ENCODE peak calls at places on chromosomes 4 and X, in four cellular contexts. N is A549, O is K562, K is HepG2. F is an unnamed sample.

GRCh38 chr4:41155194-41155830 is 59.0 kb downstream of the APBB2 start:
- DNase-seq in K (no peak), N (no peak), O (no peak), F (no peak)

GRCh38 chr4:185204238-185204910 is 574 bp upstream of the CFAP97 start:
- DNase-seq in O (no peak), K (no peak), N (peak; percentile 18), F (no peak)

GRCh38 chrX:74242050-74242449 is 61.9 kb upstream of the ZCCHC13 start:
- DNase-seq in O (no peak), N (peak; percentile 18), K (peak; percentile 89), F (no peak)

GRCh38 chr4:110183643-110184042 is 14.8 kb downstream of the ELOVL6 start:
- DNase-seq in O (no peak), K (no peak), N (no peak), F (no peak)

GRCh38 chr4:6032249-6033244 is 14.3 kb upstream of the C4orf50 start:
- DNase-seq in N (peak; percentile 48), K (no peak), O (no peak), F (no peak)

GRCh38 chr4:177802149-177802548 is 359.9 kb upstream of the AGA start:
- DNase-seq in K (no peak), O (no peak), N (no peak), F (no peak)

GRCh38 chr4:128635141-128635911 is 174.2 kb upstream of the JADE1 start:
- DNase-seq in N (peak; percentile 98), O (peak; percentile 39), K (peak; percentile 15), F (no peak)

GRCh38 chr4:38985363-38986065 is 46.7 kb downstream of the TMEM156 start:
- DNase-seq in N (no peak), O (no peak), K (no peak), F (no peak)

DNA sequence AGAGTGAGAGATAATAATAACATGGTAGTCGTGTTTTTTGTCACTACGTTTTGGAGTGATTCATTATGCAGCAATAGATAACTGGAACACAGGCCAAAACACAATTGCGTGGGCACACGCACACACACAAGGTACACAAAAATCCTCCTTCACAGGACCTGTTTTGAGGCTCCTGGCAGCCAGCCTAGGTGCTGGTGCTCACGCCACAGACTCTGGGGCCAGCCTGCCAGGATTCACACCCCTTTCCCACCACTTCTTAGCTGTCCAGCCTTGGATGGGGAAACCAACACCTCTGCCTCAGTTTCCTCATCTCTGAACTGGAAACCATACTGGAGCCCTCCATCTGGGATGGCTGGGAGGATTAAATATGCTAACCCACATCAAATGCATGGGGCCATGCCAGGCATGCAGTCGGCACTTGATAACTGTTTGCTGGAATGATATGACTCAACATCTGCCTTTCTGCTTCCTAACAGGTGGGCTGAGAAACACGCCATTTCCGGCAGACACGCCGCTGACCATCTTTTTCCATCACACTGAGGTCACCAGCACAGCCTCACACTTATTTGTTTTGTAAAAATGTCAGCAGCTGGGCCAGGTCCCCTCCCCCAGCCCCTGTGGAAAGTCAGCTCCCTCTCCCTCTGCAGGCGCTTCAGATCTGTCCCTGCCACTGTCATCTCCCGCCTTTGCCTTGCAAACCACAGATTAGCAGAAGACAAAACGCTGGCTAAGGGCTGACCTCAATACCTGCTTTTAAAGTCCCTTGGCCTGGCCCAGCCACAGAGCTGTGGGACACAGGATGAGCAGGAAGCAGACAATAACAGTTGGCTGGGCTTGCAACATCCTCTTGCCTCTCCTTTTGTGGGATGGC is 237.5 kb downstream of the BCOR start:
- DNase-seq in K (no peak), O (peak; percentile 48), N (peak; percentile 65), F (peak; percentile 89)
- TF ChIP-seq CHD2 in K (no peak), O (no peak), N (no peak), F (peak; percentile 80)

DNA sequence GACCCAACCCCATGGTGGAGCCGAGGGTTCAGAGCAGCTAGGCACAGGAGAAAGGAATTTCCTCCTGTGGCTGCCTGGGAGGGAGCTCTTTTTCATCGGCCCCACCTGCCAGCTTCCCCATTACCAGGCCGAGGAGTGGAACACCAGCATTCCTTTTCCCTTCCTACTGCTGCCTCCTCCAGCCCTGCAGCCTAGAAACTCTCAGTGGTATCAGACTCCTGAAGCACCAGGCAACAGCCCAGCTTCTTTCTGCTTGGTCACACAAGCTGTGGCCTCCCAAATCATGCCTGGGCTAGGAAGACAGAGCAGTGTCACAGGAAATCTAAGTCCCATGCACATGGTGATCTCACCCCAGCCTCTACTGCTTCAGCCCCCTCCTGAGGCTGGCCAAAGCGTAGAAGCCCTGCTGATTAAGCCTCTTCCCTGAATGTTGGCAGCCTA is 30.1 kb downstream of the RTL5 start:
- DNase-seq in K (no peak), N (no peak), O (no peak), F (no peak)
- TF ChIP-seq CHD4 in K (no peak), N (no peak), O (no peak), F (no peak)

DNA sequence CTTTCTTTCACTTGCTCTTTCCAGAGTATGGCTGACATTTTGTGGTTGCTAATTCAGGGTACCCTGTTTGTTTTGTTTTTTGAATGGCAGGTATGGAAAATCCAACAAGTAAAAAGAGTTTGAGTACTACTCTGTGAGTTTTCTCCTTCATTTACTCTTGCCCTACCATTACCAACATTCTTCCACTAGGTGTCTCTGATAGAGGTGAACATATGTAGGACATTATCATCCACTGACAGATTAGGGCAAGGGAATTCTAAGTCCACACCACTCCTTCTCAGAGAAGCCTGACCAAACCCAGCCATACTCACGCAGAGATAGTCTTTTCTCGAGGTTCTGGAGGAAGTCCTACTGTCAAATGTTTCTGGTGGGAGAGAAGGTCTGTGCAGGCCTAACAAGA is 36.7 kb upstream of the HDAC8 start:
- DNase-seq in K (peak; percentile 0), O (peak; percentile 5), N (peak; percentile 36), F (no peak)
- TF ChIP-seq CHD2 in K (no peak), O (no peak), N (no peak), F (no peak)

GRCh38 chr4:47692691-47693090 is 145.2 kb downstream of the CORIN start:
- DNase-seq in K (no peak), N (no peak), O (no peak), F (no peak)

GRCh38 chr4:47696823-47697222 is 141.0 kb downstream of the CORIN start:
- DNase-seq in N (no peak), O (no peak), K (no peak), F (no peak)

GRCh38 chr4:47690611-47691010 is 147.3 kb downstream of the CORIN start:
- DNase-seq in K (no peak), N (no peak), O (no peak), F (peak; percentile 16)

GRCh38 chr4:47698837-47699236 is 139.0 kb downstream of the CORIN start:
- DNase-seq in O (no peak), K (peak; percentile 47), N (no peak), F (no peak)

DNA sequence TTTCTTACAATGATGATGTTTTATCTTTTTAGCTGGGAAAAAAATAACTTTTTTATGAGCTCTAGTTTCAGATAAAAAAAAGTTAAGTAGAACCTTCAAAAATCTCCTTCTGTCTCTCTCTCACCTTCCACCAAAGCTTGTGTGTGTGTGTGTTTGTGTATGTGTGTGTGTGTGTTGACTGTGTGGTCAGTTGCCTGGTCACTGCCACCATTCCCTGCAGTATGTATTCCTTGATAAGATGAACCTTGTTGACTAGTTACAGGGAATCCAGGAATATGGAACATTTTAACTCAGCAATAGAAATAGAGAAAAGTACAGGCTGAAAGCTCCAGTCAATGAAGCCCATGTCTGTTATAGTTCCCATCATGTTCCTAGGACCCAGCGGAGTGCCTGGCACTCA is 143.5 kb downstream of the CORIN start:
- DNase-seq in O (no peak), N (no peak), K (no peak), F (no peak)
- TF ChIP-seq CHD4 in O (no peak), N (no peak), K (no peak), F (no peak)